ENCODE peak calls at places on chromosomes 4 and X, in eight cellular contexts. X is LHCN-M2; N is neural crest cell; E is choroid plexus epithelial cell; S is left lobe of liver; F is activated T-helper 1 cell treated with anti-CD3 and anti-CD28 coated beads, Interleukin-12 subunit alpha, Interleukin-12 subunit beta, Interleukin-2, Interleukin-4 antibody, amounts not matched to agents 30 ng/mL and 10 ng/mL and 1 ng/mL, durations not matched to agents 14 hours and 24 hours and 36 hours; C is NCI-H1930; B is iPS-NIHi11. J is an unnamed sample.

GRCh38 chr4:38804654-38805295 is at the start of gene TLR1:
- DNase-seq in N (no peak), B (no peak), S (no peak), F (no peak), C (no peak), E (peak), X (peak), J (peak)

GRCh38 chr4:114077610-114078009 is 98.2 kb upstream of the ARSJ start:
- DNase-seq in S (no peak), B (no peak), C (no peak), X (peak), N (no peak), E (peak), F (no peak), J (peak)

GRCh38 chr4:4606321-4606720 is 64.5 kb upstream of the STX18 start:
- DNase-seq in B (no peak), N (no peak), X (peak), C (no peak), E (peak), F (no peak), S (no peak), J (peak)

GRCh38 chrX:137915466-137915865 is 349.5 kb downstream of the ZIC3 start:
- DNase-seq in E (no peak), F (no peak), N (no peak), X (no peak), C (no peak), B (no peak), S (no peak), J (no peak)

GRCh38 chr4:168119100-168119499 is 26.8 kb downstream of the ANXA10 start:
- DNase-seq in S (no peak), X (no peak), E (no peak), C (no peak), B (no peak), N (no peak), F (no peak), J (no peak)

GRCh38 chr4:16705341-16705740 is 193.1 kb downstream of the LDB2 start:
- DNase-seq in E (no peak), N (peak), X (no peak), F (no peak), C (no peak), S (no peak), B (no peak), J (no peak)

GRCh38 chrX:19563746-19564145 is 48.4 kb upstream of the MAP3K15 start:
- DNase-seq in E (no peak), F (no peak), X (no peak), S (no peak), C (no peak), N (no peak), B (no peak), J (no peak)

GRCh38 chr4:168877779-168878491 is 132.1 kb downstream of the CBR4 start:
- DNase-seq in N (peak), B (peak), F (no peak), C (no peak), S (peak), X (no peak), E (no peak), J (no peak)

GRCh38 chrX:38694394-38694793 is 106.9 kb upstream of the MID1IP1 start:
- DNase-seq in F (no peak), B (no peak), N (no peak), S (no peak), X (peak), E (no peak), C (no peak), J (no peak)

GRCh38 chr4:155891058-155891457 is 12.4 kb upstream of the TDO2 start:
- DNase-seq in X (no peak), N (no peak), E (peak), S (no peak), C (no peak), B (no peak), F (no peak), J (no peak)

GRCh38 chrX:118847676-118848075 is 24.1 kb downstream of the ZCCHC12 start:
- DNase-seq in F (no peak), E (peak), B (peak), X (peak), N (no peak), C (no peak), S (no peak), J (peak)

GRCh38 chr4:125303058-125303457 is 11.7 kb upstream of the FAT4 start:
- DNase-seq in C (no peak), E (no peak), N (no peak), X (peak), S (no peak), F (no peak), B (no peak), J (peak)

GRCh38 chrX:52346462-52347165 is 22.2 kb upstream of the XAGE2 start:
- DNase-seq in B (no peak), C (no peak), F (no peak), N (no peak), E (peak), S (no peak), X (peak), J (peak)

GRCh38 chrX:71667328-71668247 is at the start of gene LOC101059915:
- DNase-seq in S (no peak), X (no peak), B (no peak), E (no peak), N (no peak), F (no peak), C (peak), J (no peak)

GRCh38 chr4:138916763-138917162 is 98.8 kb upstream of the NOCT start:
- DNase-seq in N (no peak), B (no peak), X (no peak), S (no peak), C (no peak), F (no peak), E (no peak), J (no peak)

GRCh38 chr4:73440653-73441052 is 4.6 kb downstream of the AFP start:
- DNase-seq in F (no peak), B (no peak), C (no peak), S (no peak), X (no peak), E (no peak), N (no peak), J (no peak)

GRCh38 chr4:48329976-48330375 is 11.4 kb upstream of the SLAIN2 start:
- DNase-seq in X (peak), B (no peak), N (no peak), C (no peak), E (peak), F (no peak), S (no peak), J (peak)

GRCh38 chrX:133586443-133586842 is 171.2 kb upstream of the GPC4 start:
- DNase-seq in F (no peak), S (no peak), E (no peak), C (no peak), B (no peak), X (no peak), N (no peak), J (no peak)

GRCh38 chr4:174669278-174669677 is 147.0 kb upstream of the HPGD start:
- DNase-seq in C (no peak), S (no peak), B (no peak), F (no peak), X (peak), E (peak), N (no peak), J (peak)

GRCh38 chrX:72304877-72305276 is 837 bp downstream of the CITED1 start:
- DNase-seq in X (no peak), E (no peak), N (no peak), C (no peak), B (no peak), F (no peak), S (no peak), J (no peak)

GRCh38 chr4:168421671-168422070 is 58.6 kb downstream of the DDX60L start:
- DNase-seq in B (no peak), C (no peak), X (peak), E (peak), N (no peak), S (no peak), F (peak), J (peak)

GRCh38 chrX:26597981-26598380 is 382.0 kb downstream of the MAGEB5 start:
- DNase-seq in F (no peak), X (no peak), C (peak), B (no peak), S (no peak), N (no peak), E (peak), J (peak)

GRCh38 chr4:8194306-8195242 is 4.5 kb upstream of the SH3TC1 start:
- DNase-seq in B (no peak), S (no peak), N (no peak), X (no peak), E (no peak), F (no peak), C (no peak), J (no peak)

GRCh38 chrX:148741441-148741840 is 241.0 kb downstream of the AFF2 start:
- DNase-seq in B (no peak), S (no peak), C (no peak), X (no peak), E (no peak), N (no peak), F (no peak), J (no peak)

GRCh38 chrX:135974279-135974856 is 580 bp upstream of the MMGT1 start:
- DNase-seq in F (peak), C (peak), X (peak), N (peak), S (peak), B (peak), E (peak), J (peak)